ENCODE peak calls at places on chromosomes 11 and 22, in nine cellular contexts. P, I, E, J, S, G, A, U and T are unnamed samples.

GRCh38 chr11:19803506-19803998 is 90.9 kb downstream of the NAV2 start:
- DNase-seq in A (no peak), I (peak), E (no peak), S (no peak), J (no peak), U (no peak), G (no peak), P (no peak), T (no peak)

GRCh38 chr11:19530505-19530904 is 182.1 kb upstream of the NAV2 start:
- DNase-seq in A (no peak), U (no peak), S (no peak), E (no peak), G (no peak), P (no peak), I (peak), J (no peak), T (no peak)

GRCh38 chr11:112518371-112518770 is 257.7 kb upstream of the PLET1 start:
- DNase-seq in G (no peak), E (no peak), J (no peak), P (no peak), I (no peak), U (no peak), S (no peak), A (no peak), T (no peak)

GRCh38 chr22:21446128-21446826 is 20.9 kb upstream of the TMEM191C start:
- DNase-seq in J (no peak), A (no peak), S (no peak), E (no peak), G (no peak), P (no peak), U (no peak), I (peak), T (no peak)

GRCh38 chr22:19688301-19689290 is 25.7 kb upstream of the SEPTIN5 start:
- DNase-seq in I (no peak), E (no peak), A (no peak), S (no peak), U (no peak), J (no peak), G (no peak), P (no peak), T (no peak)

GRCh38 chr11:36233226-36233625 is 56.0 kb downstream of the COMMD9 start:
- DNase-seq in J (no peak), U (no peak), A (peak), E (no peak), G (no peak), P (no peak), S (peak), I (no peak), T (no peak)

GRCh38 chr11:32438883-32439487 is 3.6 kb upstream of the WT1 start:
- DNase-seq in G (no peak), U (no peak), I (no peak), J (no peak), E (no peak), A (no peak), S (peak), P (no peak), T (no peak)

GRCh38 chr22:22110548-22111266 is 128.1 kb upstream of the TOP3B start:
- DNase-seq in I (peak), J (no peak), G (peak), E (peak), A (peak), S (peak), U (peak), P (peak), T (peak)

GRCh38 chr11:117913736-117914397 is 15.3 kb downstream of the TMPRSS13 start:
- DNase-seq in A (no peak), U (no peak), J (no peak), I (no peak), P (no peak), E (no peak), G (no peak), S (no peak), T (no peak)

GRCh38 chr11:58832246-58832645 is 12.3 kb downstream of the GLYATL2 start:
- DNase-seq in G (no peak), P (no peak), J (no peak), U (no peak), I (no peak), A (peak), E (no peak), S (no peak), T (no peak)

GRCh38 chr11:78277314-78277994 is 88.7 kb downstream of the USP35 start:
- DNase-seq in A (no peak), U (no peak), S (no peak), I (peak), P (no peak), G (no peak), E (no peak), J (no peak), T (no peak)